ENCODE peak calls at places on chromosomes 1 and 21, in five cellular contexts. Z is WTC11, K is K562, J is HepG2, B is GM12878. I is an unnamed sample.
A peak's percentile ranks its signal among the peaks of the same experiment; 100 is the strongest.

GRCh38 chr21:37936010-37936785 is 19.9 kb upstream of the KCNJ6 start:
- DNase-seq in Z (no peak), K (no peak), J (no peak), B (no peak), I (no peak)

GRCh38 chr1:233390842-233391241 is 63.3 kb downstream of the MAP3K21 start:
- DNase-seq in Z (no peak), K (no peak), J (no peak), B (no peak), I (no peak)

GRCh38 chr1:151993084-151993733 is 450 bp downstream of the S100A10 start:
- DNase-seq in Z (peak; percentile 50), K (no peak), J (no peak), B (no peak), I (peak; percentile 68)

GRCh38 chr1:186295980-186296379 is 79.1 kb downstream of the TPR start:
- DNase-seq in Z (no peak), K (no peak), J (peak; percentile 55), B (no peak), I (no peak)

GRCh38 chr1:190478193-190479007 is 736 bp upstream of the BRINP3 start:
- DNase-seq in Z (peak; percentile 61), K (no peak), J (no peak), B (no peak), I (no peak)

GRCh38 chr1:110061341-110061740 is 9.1 kb downstream of the ALX3 start:
- DNase-seq in Z (no peak), K (no peak), J (no peak), B (no peak), I (no peak)

GRCh38 chr1:36207339-36207738 is 16.9 kb upstream of the THRAP3 start:
- DNase-seq in Z (peak; percentile 41), K (no peak), J (no peak), B (no peak), I (no peak)

GRCh38 chr1:185911978-185912377 is 177.8 kb downstream of the HMCN1 start:
- DNase-seq in Z (no peak), K (peak; percentile 3), J (no peak), B (no peak), I (no peak)

GRCh38 chr1:198597690-198598430 is 41.0 kb upstream of the PTPRC start:
- DNase-seq in Z (no peak), K (no peak), J (no peak), B (no peak), I (no peak)

GRCh38 chr1:3618904-3619671 is 5.7 kb upstream of the TPRG1L start:
- DNase-seq in Z (peak; percentile 78), K (peak; percentile 88), J (peak; percentile 77), B (peak; percentile 11), I (peak; percentile 89)

GRCh38 chr1:32539584-32540571 is 651 bp downstream of the ZBTB8A start:
- DNase-seq in Z (peak; percentile 54), K (peak; percentile 35), J (no peak), B (no peak), I (peak; percentile 67)

GRCh38 chr1:51878307-51878615 is 266 bp downstream of the NRDC start:
- DNase-seq in Z (no peak), K (no peak), J (no peak), B (no peak), I (no peak)

GRCh38 chr1:67552336-67552759 is 122.1 kb upstream of the SERBP1 start:
- DNase-seq in Z (no peak), K (no peak), J (peak; percentile 52), B (no peak), I (no peak)

GRCh38 chr1:245654460-245655050 is 499.8 kb downstream of the KIF26B start:
- DNase-seq in Z (no peak), K (no peak), J (no peak), B (no peak), I (no peak)

GRCh38 chr1:179175011-179175934 is 54.2 kb downstream of the ABL2 start:
- DNase-seq in Z (no peak), K (no peak), J (no peak), B (no peak), I (no peak)

GRCh38 chr1:45304311-45305081 is 22.2 kb upstream of the HPDL start:
- DNase-seq in Z (no peak), K (peak; percentile 75), J (peak; percentile 47), B (no peak), I (no peak)

GRCh38 chr1:177249231-177249630 is 78.5 kb downstream of the BRINP2 start:
- DNase-seq in Z (no peak), K (no peak), J (no peak), B (no peak), I (no peak)

GRCh38 chr1:62809788-62810187 is 25.9 kb downstream of the ATG4C start:
- DNase-seq in Z (no peak), K (no peak), J (no peak), B (no peak), I (no peak)

GRCh38 chr21:31656199-31657095 is 3.0 kb upstream of the SOD1 start:
- DNase-seq in Z (no peak), K (no peak), J (no peak), B (no peak), I (no peak)

GRCh38 chr1:222284466-222284865 is 263.4 kb downstream of the HHIPL2 start:
- DNase-seq in Z (no peak), K (no peak), J (no peak), B (no peak), I (no peak)

GRCh38 chr1:150798509-150798908 is 9.6 kb downstream of the CTSK start:
- DNase-seq in Z (no peak), K (peak; percentile 45), J (no peak), B (no peak), I (no peak)

GRCh38 chr1:23217421-23218115 is at the start of gene HTR1D:
- DNase-seq in Z (peak; percentile 79), K (no peak), J (no peak), B (no peak), I (peak; percentile 90)

GRCh38 chr1:156767879-156768608 is 709 bp downstream of the PRCC start:
- DNase-seq in Z (peak; percentile 72), K (peak; percentile 55), J (no peak), B (no peak), I (no peak)

GRCh38 chr1:97919568-97920261 is 1.1 kb downstream of the DPYD start:
- DNase-seq in Z (no peak), K (no peak), J (no peak), B (no peak), I (no peak)

GRCh38 chr1:245765241-245766000 is 610.6 kb downstream of the KIF26B start:
- DNase-seq in Z (no peak), K (no peak), J (peak; percentile 3), B (no peak), I (no peak)

GRCh38 chr1:47785561-47786271 is 211.5 kb downstream of the TRABD2B start:
- DNase-seq in Z (peak; percentile 43), K (no peak), J (peak; percentile 41), B (no peak), I (peak; percentile 10)

GRCh38 chr1:116573388-116574100 is 2.7 kb upstream of the CD58 start:
- DNase-seq in Z (no peak), K (peak; percentile 88), J (no peak), B (no peak), I (no peak)

GRCh38 chr1:211591980-211592493 is 13.1 kb upstream of the SLC30A1 start:
- DNase-seq in Z (no peak), K (peak; percentile 34), J (no peak), B (no peak), I (no peak)

GRCh38 chr1:88221396-88221795 is 462.7 kb upstream of the PKN2 start:
- DNase-seq in Z (no peak), K (no peak), J (no peak), B (no peak), I (no peak)

GRCh38 chr1:240247899-240248298 is 156.2 kb downstream of the FMN2 start:
- DNase-seq in Z (no peak), K (no peak), J (no peak), B (no peak), I (no peak)

GRCh38 chr1:116919802-116920201 is 10.1 kb downstream of the PTGFRN start:
- DNase-seq in Z (no peak), K (peak; percentile 72), J (peak; percentile 18), B (no peak), I (no peak)

DNA sequence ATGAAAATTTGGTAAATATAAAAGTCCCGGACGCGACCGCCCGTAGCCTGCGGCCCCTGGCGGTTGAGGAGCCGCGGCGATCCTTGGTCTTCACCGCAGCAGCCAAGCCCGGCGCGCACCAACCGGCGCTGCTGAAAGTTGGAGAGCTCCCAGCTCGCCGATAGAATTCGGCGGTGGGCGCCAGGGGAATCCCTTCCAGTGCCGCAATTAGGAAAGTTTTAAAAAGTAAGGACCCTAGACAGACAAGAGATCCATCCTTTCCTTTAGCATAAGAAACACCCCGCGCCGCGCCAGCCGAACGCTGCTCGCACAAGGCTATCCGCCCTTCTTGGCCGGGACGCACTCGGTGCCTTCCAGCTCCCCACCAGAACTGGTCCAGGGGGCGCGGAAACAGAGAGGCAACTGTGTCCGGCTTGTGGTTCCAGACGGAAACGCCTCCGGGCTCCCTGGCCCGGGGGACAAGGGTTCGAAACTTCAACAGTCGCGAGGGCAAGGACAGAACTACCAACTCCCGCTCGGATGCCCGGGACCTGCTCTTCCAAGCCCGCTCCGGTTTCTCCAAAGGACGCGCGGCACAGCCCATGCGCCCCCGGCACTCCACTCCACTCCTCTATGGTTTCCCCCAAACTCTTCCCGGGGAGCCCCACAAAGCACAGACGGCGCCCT is 1.7 kb downstream of the FAM78B start:
- DNase-seq in Z (peak; percentile 77), K (peak; percentile 59), J (peak; percentile 8), B (no peak), I (peak; percentile 83)
- TF ChIP-seq ATF2 in Z (no peak), K (no peak), J (no peak), B (no peak), I (no peak)

DNA sequence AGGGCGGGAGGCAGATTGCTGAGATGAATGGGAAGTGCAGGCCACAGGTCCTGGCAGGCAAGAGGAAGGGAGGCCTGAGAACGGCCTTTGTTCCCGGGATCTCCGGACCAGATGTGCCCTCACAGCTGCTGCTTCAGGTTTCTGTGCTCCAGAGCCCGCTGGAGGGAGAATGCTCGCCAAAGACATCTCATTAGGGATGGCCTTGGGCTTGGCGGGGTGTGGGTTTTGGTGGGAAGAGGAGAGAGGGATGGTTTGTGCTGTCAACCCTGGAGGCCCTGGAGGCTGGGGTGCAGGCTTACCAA is 269.9 kb upstream of the VAMP3 start:
- DNase-seq in Z (no peak), K (no peak), J (no peak), B (no peak), I (no peak)
- TF ChIP-seq ATF2 in Z (no peak), K (no peak), J (no peak), B (no peak), I (no peak)

DNA sequence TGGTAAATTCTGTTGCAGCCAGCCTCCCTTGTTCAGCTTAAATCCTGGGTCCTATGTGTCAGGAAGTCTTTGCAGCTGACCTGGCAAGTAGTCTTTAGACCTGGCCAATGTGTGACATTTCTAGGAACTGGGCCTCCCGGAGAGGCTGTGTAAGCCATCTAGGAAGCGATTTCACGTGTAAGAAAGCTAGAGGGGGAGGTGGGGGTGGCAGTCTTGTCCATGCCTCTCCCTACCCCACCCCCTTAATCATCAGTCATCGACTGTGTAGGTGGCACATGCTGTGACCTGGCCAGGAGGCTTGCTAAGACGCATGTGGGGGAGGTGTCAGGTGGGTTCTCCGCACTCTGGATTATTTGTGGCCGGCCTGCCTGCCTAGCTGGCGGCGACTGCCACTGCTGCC is 8.4 kb downstream of the C1orf226 start:
- DNase-seq in Z (no peak), K (peak; percentile 88), J (no peak), B (no peak), I (no peak)
- TF ChIP-seq ATF2 in Z (no peak), K (no peak), J (no peak), B (no peak), I (no peak)

DNA sequence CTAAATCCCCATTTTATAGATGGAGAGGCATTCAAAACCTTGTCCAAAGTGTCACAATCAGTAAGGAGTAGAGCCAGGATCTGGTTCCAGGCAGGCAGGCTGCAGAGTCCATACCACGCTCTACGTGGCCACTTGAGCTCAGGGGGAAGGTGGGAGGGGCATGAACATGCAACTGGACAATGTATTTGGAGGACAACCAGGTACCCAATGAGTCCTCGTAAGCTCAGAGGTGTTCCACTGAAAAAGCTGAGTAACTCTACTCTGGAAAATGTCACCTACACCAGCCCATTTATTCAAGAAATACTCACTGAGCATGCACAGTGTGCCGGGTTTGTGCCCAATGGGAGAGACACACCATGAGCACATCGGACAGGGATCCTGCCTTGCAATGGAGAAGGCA is 11.2 kb upstream of the GUCA2B start:
- DNase-seq in Z (no peak), K (no peak), J (no peak), B (no peak), I (no peak)
- TF ChIP-seq ATF2 in Z (no peak), K (no peak), J (no peak), B (no peak), I (no peak)